ENCODE peak calls at places on chromosomes 11 and 22, in six cellular contexts. One of them, this sample, is unnamed.
A peak's percentile ranks its signal among the peaks of the same experiment; 100 is the strongest.

GRCh38 chr11:26571861-26572654 is at the start of gene MUC15:
- DNase-seq in left ventricle myocardium inferior: no peak
- DNase-seq in cardiac muscle cell: no peak
- DNase-seq in MM.1S: no peak
- DNase-seq in right atrium auricular region: no peak
- DNase-seq in A549: no peak
- DNase-seq in this sample: no peak

GRCh38 chr11:34027516-34028406 is 23.8 kb upstream of the CAPRIN1 start:
- DNase-seq in left ventricle myocardium inferior: no peak
- DNase-seq in cardiac muscle cell: no peak
- DNase-seq in MM.1S: no peak
- DNase-seq in right atrium auricular region: no peak
- DNase-seq in A549: peak; percentile 35
- DNase-seq in this sample: no peak

GRCh38 chr11:125621995-125622394 is 3.0 kb upstream of the CHEK1 start:
- DNase-seq in left ventricle myocardium inferior: no peak
- DNase-seq in cardiac muscle cell: peak; percentile 59
- DNase-seq in MM.1S: no peak
- DNase-seq in right atrium auricular region: no peak
- DNase-seq in A549: peak; percentile 7
- DNase-seq in this sample: no peak

GRCh38 chr22:42500164-42500835 is 19.3 kb downstream of the RRP7A start:
- DNase-seq in left ventricle myocardium inferior: peak; percentile 82
- DNase-seq in cardiac muscle cell: peak; percentile 85
- DNase-seq in MM.1S: no peak
- DNase-seq in right atrium auricular region: peak; percentile 70
- DNase-seq in A549: peak; percentile 85
- DNase-seq in this sample: peak; percentile 79

GRCh38 chr22:50470491-50470890 is 4.3 kb downstream of the SBF1 start:
- DNase-seq in left ventricle myocardium inferior: no peak
- DNase-seq in cardiac muscle cell: no peak
- DNase-seq in MM.1S: peak; percentile 24
- DNase-seq in right atrium auricular region: no peak
- DNase-seq in A549: no peak
- DNase-seq in this sample: no peak

GRCh38 chr11:17179972-17180371 is 27.8 kb downstream of the PIK3C2A start:
- DNase-seq in left ventricle myocardium inferior: no peak
- DNase-seq in cardiac muscle cell: no peak
- DNase-seq in MM.1S: no peak
- DNase-seq in right atrium auricular region: no peak
- DNase-seq in A549: no peak
- DNase-seq in this sample: no peak

GRCh38 chr11:88179141-88179540 is 3.9 kb upstream of the RAB38 start:
- DNase-seq in left ventricle myocardium inferior: no peak
- DNase-seq in cardiac muscle cell: no peak
- DNase-seq in MM.1S: no peak
- DNase-seq in right atrium auricular region: no peak
- DNase-seq in A549: no peak
- DNase-seq in this sample: no peak

GRCh38 chr11:95450547-95451123 is 219.6 kb upstream of the SESN3 start:
- DNase-seq in left ventricle myocardium inferior: no peak
- DNase-seq in cardiac muscle cell: peak; percentile 89
- DNase-seq in MM.1S: no peak
- DNase-seq in right atrium auricular region: no peak
- DNase-seq in A549: no peak
- DNase-seq in this sample: no peak

GRCh38 chr22:22526125-22526912 is 6.2 kb upstream of the ZNF280A start:
- DNase-seq in left ventricle myocardium inferior: no peak
- DNase-seq in cardiac muscle cell: no peak
- DNase-seq in MM.1S: no peak
- DNase-seq in right atrium auricular region: no peak
- DNase-seq in A549: no peak
- DNase-seq in this sample: no peak

GRCh38 chr11:24068197-24068596 is 428.7 kb upstream of the LUZP2 start:
- DNase-seq in left ventricle myocardium inferior: no peak
- DNase-seq in cardiac muscle cell: no peak
- DNase-seq in MM.1S: no peak
- DNase-seq in right atrium auricular region: no peak
- DNase-seq in A549: no peak
- DNase-seq in this sample: no peak

GRCh38 chr11:19644316-19644715 is 68.3 kb upstream of the NAV2 start:
- DNase-seq in left ventricle myocardium inferior: no peak
- DNase-seq in cardiac muscle cell: no peak
- DNase-seq in MM.1S: no peak
- DNase-seq in right atrium auricular region: no peak
- DNase-seq in A549: no peak
- DNase-seq in this sample: no peak

GRCh38 chr22:38728899-38729796 is 23.4 kb downstream of the GTPBP1 start:
- DNase-seq in left ventricle myocardium inferior: no peak
- DNase-seq in cardiac muscle cell: no peak
- DNase-seq in MM.1S: peak; percentile 4
- DNase-seq in right atrium auricular region: no peak
- DNase-seq in A549: no peak
- DNase-seq in this sample: no peak

GRCh38 chr22:42635531-42635930 is 4.9 kb downstream of the ATP5MGL start:
- DNase-seq in left ventricle myocardium inferior: peak; percentile 61
- DNase-seq in cardiac muscle cell: peak; percentile 72
- DNase-seq in MM.1S: no peak
- DNase-seq in right atrium auricular region: peak; percentile 90
- DNase-seq in A549: peak; percentile 71
- DNase-seq in this sample: no peak

GRCh38 chr11:27485930-27486773 is 13.6 kb upstream of the LGR4 start:
- DNase-seq in left ventricle myocardium inferior: no peak
- DNase-seq in cardiac muscle cell: peak; percentile 76
- DNase-seq in MM.1S: peak; percentile 60
- DNase-seq in right atrium auricular region: no peak
- DNase-seq in A549: peak; percentile 71
- DNase-seq in this sample: no peak

GRCh38 chr11:100805509-100806199 is 118.6 kb downstream of the ARHGAP42 start:
- DNase-seq in left ventricle myocardium inferior: no peak
- DNase-seq in cardiac muscle cell: peak; percentile 31
- DNase-seq in MM.1S: no peak
- DNase-seq in right atrium auricular region: no peak
- DNase-seq in A549: no peak
- DNase-seq in this sample: no peak

GRCh38 chr22:35349704-35350538 is 31.0 kb upstream of the HMOX1 start:
- DNase-seq in left ventricle myocardium inferior: no peak
- DNase-seq in cardiac muscle cell: peak; percentile 31
- DNase-seq in MM.1S: no peak
- DNase-seq in right atrium auricular region: no peak
- DNase-seq in A549: no peak
- DNase-seq in this sample: no peak

GRCh38 chr11:83671295-83671694 is 385.1 kb upstream of the CCDC90B start:
- DNase-seq in left ventricle myocardium inferior: no peak
- DNase-seq in cardiac muscle cell: no peak
- DNase-seq in MM.1S: no peak
- DNase-seq in right atrium auricular region: no peak
- DNase-seq in A549: no peak
- DNase-seq in this sample: no peak

GRCh38 chr11:68872216-68873003 is 30.7 kb upstream of the CPT1A start:
- DNase-seq in left ventricle myocardium inferior: no peak
- DNase-seq in cardiac muscle cell: peak; percentile 46
- DNase-seq in MM.1S: no peak
- DNase-seq in right atrium auricular region: no peak
- DNase-seq in A549: no peak
- DNase-seq in this sample: no peak

GRCh38 chr11:126561327-126561893 is 205.9 kb downstream of the ST3GAL4 start:
- DNase-seq in left ventricle myocardium inferior: peak; percentile 23
- DNase-seq in cardiac muscle cell: peak; percentile 75
- DNase-seq in MM.1S: peak; percentile 73
- DNase-seq in right atrium auricular region: no peak
- DNase-seq in A549: peak; percentile 10
- DNase-seq in this sample: no peak

GRCh38 chr11:63553759-63554158 is 9.4 kb downstream of the PLAAT2 start:
- DNase-seq in left ventricle myocardium inferior: no peak
- DNase-seq in cardiac muscle cell: peak; percentile 65
- DNase-seq in MM.1S: peak; percentile 12
- DNase-seq in right atrium auricular region: no peak
- DNase-seq in A549: no peak
- DNase-seq in this sample: no peak

GRCh38 chr11:44763111-44763820 is 36.5 kb downstream of the TSPAN18 start:
- DNase-seq in left ventricle myocardium inferior: no peak
- DNase-seq in cardiac muscle cell: peak; percentile 52
- DNase-seq in MM.1S: no peak
- DNase-seq in right atrium auricular region: peak; percentile 56
- DNase-seq in A549: no peak
- DNase-seq in this sample: no peak
- H3K27ac ChIP-seq in left ventricle myocardium inferior: peak overlapping the region; percentile 94
- H3K27ac ChIP-seq in cardiac muscle cell: peak overlapping the region; percentile 94
- H3K27ac ChIP-seq in MM.1S: no peak overlapping the region
- H3K27ac ChIP-seq in right atrium auricular region: peak overlapping the region; percentile 83
- H3K27ac ChIP-seq in A549: no peak overlapping the region
- H3K27ac ChIP-seq in this sample: no peak overlapping the region

GRCh38 chr11:9825895-9826294 is 162.0 kb downstream of the SWAP70 start:
- DNase-seq in left ventricle myocardium inferior: no peak
- DNase-seq in cardiac muscle cell: no peak
- DNase-seq in MM.1S: no peak
- DNase-seq in right atrium auricular region: no peak
- DNase-seq in A549: no peak
- DNase-seq in this sample: no peak

GRCh38 chr11:9821008-9821752 is 157.3 kb downstream of the SWAP70 start:
- DNase-seq in left ventricle myocardium inferior: no peak
- DNase-seq in cardiac muscle cell: no peak
- DNase-seq in MM.1S: no peak
- DNase-seq in right atrium auricular region: no peak
- DNase-seq in A549: no peak
- DNase-seq in this sample: no peak

GRCh38 chr11:9823887-9824385 is 160.1 kb downstream of the SWAP70 start:
- DNase-seq in left ventricle myocardium inferior: no peak
- DNase-seq in cardiac muscle cell: no peak
- DNase-seq in MM.1S: no peak
- DNase-seq in right atrium auricular region: no peak
- DNase-seq in A549: no peak
- DNase-seq in this sample: no peak

GRCh38 chr11:9825315-9825714 is 161.4 kb downstream of the SWAP70 start:
- DNase-seq in left ventricle myocardium inferior: no peak
- DNase-seq in cardiac muscle cell: peak; percentile 53
- DNase-seq in MM.1S: no peak
- DNase-seq in right atrium auricular region: no peak
- DNase-seq in A549: no peak
- DNase-seq in this sample: no peak

GRCh38 chr11:9823439-9823838 is 159.6 kb downstream of the SWAP70 start:
- DNase-seq in left ventricle myocardium inferior: no peak
- DNase-seq in cardiac muscle cell: no peak
- DNase-seq in MM.1S: no peak
- DNase-seq in right atrium auricular region: no peak
- DNase-seq in A549: no peak
- DNase-seq in this sample: no peak
- H3K27ac ChIP-seq in left ventricle myocardium inferior: no peak overlapping the region
- H3K27ac ChIP-seq in cardiac muscle cell: peak overlapping the region; percentile 84
- H3K27ac ChIP-seq in MM.1S: no peak overlapping the region
- H3K27ac ChIP-seq in right atrium auricular region: no peak overlapping the region
- H3K27ac ChIP-seq in A549: no peak overlapping the region
- H3K27ac ChIP-seq in this sample: no peak overlapping the region

DNA sequence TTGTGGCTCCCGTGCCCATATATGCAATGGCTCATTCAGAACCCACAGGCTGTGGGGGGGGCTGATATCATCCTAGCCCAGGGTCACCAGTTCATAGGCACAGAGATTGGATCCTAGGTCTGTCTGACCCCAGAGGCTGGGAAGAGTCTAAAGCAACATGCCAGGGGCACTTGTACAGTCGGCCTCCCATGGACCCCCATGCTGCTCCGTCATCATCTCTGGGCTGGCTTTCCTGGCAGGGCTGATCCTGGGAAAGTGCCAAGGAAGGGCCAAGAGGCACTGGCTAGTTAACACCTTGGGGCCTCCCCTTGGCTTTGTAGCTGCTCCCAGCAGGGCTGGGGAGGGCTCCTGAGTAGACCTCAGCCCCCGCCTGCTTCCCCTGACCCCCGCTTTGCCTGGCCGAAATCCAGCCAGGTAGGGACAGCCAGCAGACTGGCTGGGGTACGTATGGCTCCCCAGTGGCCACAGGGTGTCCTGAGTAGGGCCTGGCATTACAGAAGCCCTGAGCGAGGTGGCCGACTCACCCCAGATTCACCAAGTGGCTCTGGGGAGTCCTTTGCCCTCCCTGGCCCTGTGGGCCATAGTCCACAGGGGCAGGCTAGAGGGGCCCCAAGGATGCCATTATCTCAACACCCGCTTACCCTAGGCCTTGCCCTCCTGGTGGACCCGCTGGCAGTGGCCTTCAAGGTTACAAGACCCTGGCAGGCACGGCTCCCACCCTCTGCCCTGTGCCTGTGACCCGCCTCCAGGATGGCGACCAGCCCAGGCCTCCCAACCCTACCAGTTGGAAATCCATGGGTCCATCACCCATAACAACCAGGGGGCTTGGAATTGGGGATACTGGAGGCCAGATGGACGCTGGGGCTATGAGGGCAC is 22.5 kb downstream of the FADS3 start:
- DNase-seq in left ventricle myocardium inferior: no peak
- DNase-seq in cardiac muscle cell: no peak
- DNase-seq in MM.1S: no peak
- DNase-seq in right atrium auricular region: no peak
- DNase-seq in A549: no peak
- DNase-seq in this sample: no peak
- H3K27ac ChIP-seq in left ventricle myocardium inferior: no peak overlapping the region
- H3K27ac ChIP-seq in cardiac muscle cell: peak overlapping the region; percentile 72
- H3K27ac ChIP-seq in MM.1S: no peak overlapping the region
- H3K27ac ChIP-seq in right atrium auricular region: no peak overlapping the region
- H3K27ac ChIP-seq in A549: no peak overlapping the region
- H3K27ac ChIP-seq in this sample: no peak overlapping the region

GRCh38 chr11:12603362-12604088 is 70.7 kb upstream of the TEAD1 start:
- DNase-seq in left ventricle myocardium inferior: no peak
- DNase-seq in cardiac muscle cell: no peak
- DNase-seq in MM.1S: no peak
- DNase-seq in right atrium auricular region: no peak
- DNase-seq in A549: no peak
- DNase-seq in this sample: no peak

GRCh38 chr11:12602421-12602820 is 71.8 kb upstream of the TEAD1 start:
- DNase-seq in left ventricle myocardium inferior: no peak
- DNase-seq in cardiac muscle cell: no peak
- DNase-seq in MM.1S: no peak
- DNase-seq in right atrium auricular region: no peak
- DNase-seq in A549: no peak
- DNase-seq in this sample: no peak

GRCh38 chr11:12604557-12605105 is 69.6 kb upstream of the TEAD1 start:
- DNase-seq in left ventricle myocardium inferior: no peak
- DNase-seq in cardiac muscle cell: peak; percentile 39
- DNase-seq in MM.1S: no peak
- DNase-seq in right atrium auricular region: no peak
- DNase-seq in A549: no peak
- DNase-seq in this sample: no peak

GRCh38 chr11:12611352-12611751 is 62.9 kb upstream of the TEAD1 start:
- DNase-seq in left ventricle myocardium inferior: no peak
- DNase-seq in cardiac muscle cell: no peak
- DNase-seq in MM.1S: no peak
- DNase-seq in right atrium auricular region: no peak
- DNase-seq in A549: no peak
- DNase-seq in this sample: no peak

GRCh38 chr11:12606597-12606996 is 67.6 kb upstream of the TEAD1 start:
- DNase-seq in left ventricle myocardium inferior: no peak
- DNase-seq in cardiac muscle cell: peak; percentile 74
- DNase-seq in MM.1S: no peak
- DNase-seq in right atrium auricular region: no peak
- DNase-seq in A549: no peak
- DNase-seq in this sample: no peak
- H3K27ac ChIP-seq in left ventricle myocardium inferior: no peak overlapping the region
- H3K27ac ChIP-seq in cardiac muscle cell: no peak overlapping the region
- H3K27ac ChIP-seq in MM.1S: no peak overlapping the region
- H3K27ac ChIP-seq in right atrium auricular region: no peak overlapping the region
- H3K27ac ChIP-seq in A549: no peak overlapping the region
- H3K27ac ChIP-seq in this sample: no peak overlapping the region

GRCh38 chr11:961921-962320 is 36.3 kb downstream of the AP2A2 start:
- DNase-seq in left ventricle myocardium inferior: no peak
- DNase-seq in cardiac muscle cell: no peak
- DNase-seq in MM.1S: no peak
- DNase-seq in right atrium auricular region: no peak
- DNase-seq in A549: no peak
- DNase-seq in this sample: no peak
- H3K27ac ChIP-seq in left ventricle myocardium inferior: no peak overlapping the region
- H3K27ac ChIP-seq in cardiac muscle cell: no peak overlapping the region
- H3K27ac ChIP-seq in MM.1S: no peak overlapping the region
- H3K27ac ChIP-seq in right atrium auricular region: no peak overlapping the region
- H3K27ac ChIP-seq in A549: no peak overlapping the region
- H3K27ac ChIP-seq in this sample: no peak overlapping the region